ENCODE peak calls at places on chromosomes 6 and 20, in six cellular contexts. T is left ventricle myocardium inferior, U is tibial artery, W is kidney epithelial cell, V is fibroblast of mammary gland, G is cardiac muscle cell. P is an unnamed sample.
A peak's percentile ranks its signal among the peaks of the same experiment; 100 is the strongest.

GRCh38 chr6:7201732-7202541 is 94.2 kb downstream of the RREB1 start:
- DNase-seq in T (peak; percentile 52), U (peak; percentile 74), W (no peak), V (no peak), G (no peak), P (no peak)

GRCh38 chr6:80210618-80211017 is 104.1 kb downstream of the BCKDHB start:
- DNase-seq in T (peak; percentile 18), U (no peak), W (no peak), V (peak; percentile 48), G (peak; percentile 74), P (peak; percentile 75)

GRCh38 chr6:1424306-1424927 is 35.0 kb downstream of the FOXF2 start:
- DNase-seq in T (peak; percentile 20), U (no peak), W (no peak), V (peak; percentile 70), G (peak; percentile 71), P (peak; percentile 73)

GRCh38 chr6:150072201-150072600 is 3.3 kb upstream of the ULBP3 start:
- DNase-seq in T (no peak), U (peak; percentile 40), W (peak; percentile 45), V (peak; percentile 56), G (peak; percentile 14), P (peak; percentile 26)

GRCh38 chr6:131257104-131257503 is 121.8 kb downstream of the AKAP7 start:
- DNase-seq in T (no peak), U (no peak), W (no peak), V (no peak), G (no peak), P (no peak)

GRCh38 chr20:9202440-9203080 is 133.7 kb downstream of the PLCB4 start:
- DNase-seq in T (no peak), U (no peak), W (no peak), V (peak; percentile 41), G (no peak), P (no peak)

GRCh38 chr6:73177221-73177944 is 47.9 kb downstream of the KHDC1L start:
- DNase-seq in T (no peak), U (no peak), W (no peak), V (no peak), G (no peak), P (no peak)

GRCh38 chr6:135586844-135587243 is 89.3 kb upstream of the AHI1 start:
- DNase-seq in T (no peak), U (no peak), W (no peak), V (no peak), G (peak; percentile 42), P (peak; percentile 17)

GRCh38 chr6:137033828-137034227 is 10.9 kb downstream of the IL20RA start:
- DNase-seq in T (no peak), U (no peak), W (no peak), V (no peak), G (no peak), P (no peak)

GRCh38 chr6:125843593-125843992 is 52.8 kb downstream of the NCOA7 start:
- DNase-seq in T (no peak), U (no peak), W (no peak), V (no peak), G (no peak), P (no peak)

GRCh38 chr6:17622144-17622543 is 22.0 kb downstream of the FAM8A1 start:
- DNase-seq in T (no peak), U (no peak), W (no peak), V (peak; percentile 2), G (no peak), P (no peak)

GRCh38 chr6:148467926-148468325 is 125.3 kb downstream of the SASH1 start:
- DNase-seq in T (no peak), U (no peak), W (no peak), V (no peak), G (no peak), P (no peak)

GRCh38 chr20:21352703-21353102 is 44.6 kb downstream of the NKX2-4 start:
- DNase-seq in T (no peak), U (no peak), W (no peak), V (peak; percentile 61), G (peak; percentile 74), P (peak; percentile 59)

GRCh38 chr20:44598413-44599290 is 16.3 kb downstream of the PKIG start:
- DNase-seq in T (peak; percentile 63), U (peak; percentile 53), W (no peak), V (no peak), G (peak; percentile 70), P (peak; percentile 27)

GRCh38 chr6:105170066-105170465 is 9.7 kb downstream of the POPDC3 start:
- DNase-seq in T (no peak), U (no peak), W (no peak), V (peak; percentile 59), G (no peak), P (no peak)

GRCh38 chr6:2471474-2471873 is 226.1 kb upstream of the GMDS start:
- DNase-seq in T (no peak), U (no peak), W (no peak), V (no peak), G (no peak), P (no peak)

GRCh38 chr6:35477551-35478179 is 9.5 kb downstream of the RPL10A start:
- DNase-seq in T (no peak), U (no peak), W (no peak), V (no peak), G (no peak), P (no peak)

GRCh38 chr6:138682722-138683521 is 90.6 kb upstream of the CCDC28A start:
- DNase-seq in T (no peak), U (no peak), W (no peak), V (peak; percentile 59), G (peak; percentile 44), P (no peak)

GRCh38 chr6:119669228-119669627 is 319.7 kb upstream of the MAN1A1 start:
- DNase-seq in T (no peak), U (no peak), W (no peak), V (peak; percentile 17), G (no peak), P (peak; percentile 3)

GRCh38 chr6:98833101-98834059 is 994 bp upstream of the POU3F2 start:
- DNase-seq in T (no peak), U (no peak), W (no peak), V (peak; percentile 29), G (peak; percentile 32), P (peak; percentile 32)

GRCh38 chr6:67606905-67607828 is 1027.9 kb upstream of the ADGRB3 start:
- DNase-seq in T (no peak), U (no peak), W (no peak), V (peak; percentile 41), G (peak; percentile 39), P (peak; percentile 46)

GRCh38 chr6:107815846-107816245 is 8.3 kb downstream of the SCML4 start:
- DNase-seq in T (no peak), U (no peak), W (no peak), V (no peak), G (no peak), P (no peak)
- TF ChIP-seq CTCF in T (no peak), U (no peak), W (no peak), V (no peak), G (no peak), P (no peak)

GRCh38 chr6:56528412-56528841 is 114.3 kb downstream of the DST start:
- DNase-seq in T (no peak), U (no peak), W (peak; percentile 55), V (peak; percentile 99), G (peak; percentile 48), P (peak; percentile 90)

GRCh38 chr6:56527934-56528333 is 114.8 kb downstream of the DST start:
- DNase-seq in T (no peak), U (no peak), W (no peak), V (peak; percentile 57), G (no peak), P (no peak)

GRCh38 chr6:56526860-56527544 is 115.7 kb downstream of the DST start:
- DNase-seq in T (no peak), U (no peak), W (no peak), V (peak; percentile 63), G (no peak), P (peak; percentile 46)

GRCh38 chr6:56524891-56525703 is 117.6 kb downstream of the DST start:
- DNase-seq in T (no peak), U (no peak), W (no peak), V (peak; percentile 96), G (peak; percentile 65), P (peak; percentile 95)

DNA sequence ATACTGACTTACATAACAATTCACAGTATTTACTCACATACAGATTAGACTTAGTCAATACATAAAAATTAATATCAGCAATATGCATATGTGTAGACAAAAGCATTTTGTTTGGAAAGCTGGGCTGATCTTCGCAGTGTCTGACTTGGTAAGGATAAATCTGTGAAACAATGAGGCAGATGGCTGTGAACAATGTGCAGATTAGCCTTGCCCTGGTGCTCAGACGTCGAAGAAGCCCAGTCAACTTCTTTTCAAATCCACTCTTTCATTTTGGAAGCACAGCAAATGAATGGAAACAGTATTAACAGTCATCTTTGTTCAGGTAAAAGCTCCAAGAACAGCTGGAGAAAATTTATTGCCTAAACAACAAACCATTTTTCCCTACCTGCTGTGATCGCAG is 116.7 kb downstream of the DST start:
- DNase-seq in T (no peak), U (no peak), W (no peak), V (no peak), G (no peak), P (no peak)
- H3K4me3 ChIP-seq in T (no peak overlapping the region), U (no peak overlapping the region), W (no peak overlapping the region), V (no peak overlapping the region), G (no peak overlapping the region), P (no peak overlapping the region)

DNA sequence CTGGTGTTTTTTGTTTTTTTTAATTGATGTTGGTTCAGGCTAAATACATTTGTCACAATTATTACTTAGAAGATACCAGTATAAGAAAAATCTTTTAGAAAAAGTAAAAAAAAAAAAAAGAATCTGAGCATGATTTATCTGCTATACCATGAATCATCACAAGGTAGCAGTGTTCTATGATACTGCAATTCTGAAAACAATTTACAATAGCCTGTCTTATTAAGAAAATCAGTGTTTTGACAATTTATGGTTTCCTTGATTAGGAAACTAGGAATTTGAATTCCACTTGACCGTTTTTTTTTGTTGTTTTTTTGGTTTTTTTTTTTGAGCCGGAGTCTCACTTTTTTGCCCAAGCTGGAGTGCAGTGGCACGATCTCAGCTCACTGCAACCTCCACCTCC is 9.3 kb upstream of the MAK start:
- DNase-seq in T (no peak), U (no peak), W (no peak), V (no peak), G (peak; percentile 18), P (no peak)
- TF ChIP-seq CTCF in T (peak; percentile 33), U (no peak), W (peak; percentile 10), V (no peak), G (peak; percentile 27), P (no peak)

GRCh38 chr20:53274365-53274764 is 302.2 kb downstream of the TSHZ2 start:
- DNase-seq in T (no peak), U (no peak), W (no peak), V (no peak), G (no peak), P (no peak)

GRCh38 chr20:53274807-53275206 is 302.6 kb downstream of the TSHZ2 start:
- DNase-seq in T (no peak), U (no peak), W (no peak), V (no peak), G (no peak), P (no peak)

GRCh38 chr20:53279735-53280134 is 307.6 kb downstream of the TSHZ2 start:
- DNase-seq in T (no peak), U (no peak), W (no peak), V (no peak), G (no peak), P (no peak)

GRCh38 chr20:53278555-53278954 is 306.4 kb downstream of the TSHZ2 start:
- DNase-seq in T (no peak), U (no peak), W (no peak), V (no peak), G (no peak), P (no peak)

DNA sequence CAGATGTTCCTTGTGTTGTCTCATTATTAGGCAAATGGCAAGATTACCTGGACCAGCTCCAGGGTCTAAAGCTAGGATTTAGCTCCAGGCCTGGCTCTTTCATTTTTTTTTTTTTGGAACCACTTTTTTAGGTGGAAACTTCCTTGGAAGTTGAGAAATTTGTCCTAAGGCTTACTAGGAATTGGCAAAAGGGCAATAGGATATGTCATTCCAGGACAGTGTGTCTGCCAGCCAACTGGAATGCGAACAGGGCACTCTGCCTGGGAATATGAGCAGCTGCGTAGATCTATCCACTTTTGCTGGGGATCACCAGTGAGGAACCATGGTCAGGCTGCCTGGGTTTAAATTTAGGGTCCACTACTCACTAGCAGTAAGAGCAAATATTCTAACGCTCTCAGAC is 304.0 kb downstream of the TSHZ2 start:
- DNase-seq in T (peak; percentile 31), U (peak; percentile 32), W (no peak), V (no peak), G (no peak), P (no peak)
- H3K4me3 ChIP-seq in T (no peak overlapping the region), U (no peak overlapping the region), W (no peak overlapping the region), V (no peak overlapping the region), G (no peak overlapping the region), P (no peak overlapping the region)